ENCODE peak calls at places on chromosomes 2 and 18, in ten cellular contexts. U is mammary epithelial cell, P is right cardiac atrium, R is glomerular endothelial cell, C is cerebellar cortex, J is GM23248, X is posterior vena cava, Y is EL, K is H54, O is GM20000. T is an unnamed sample.

GRCh38 chr2:231102772-231103171 is 22.1 kb downstream of the HTR2B start:
- DNase-seq in C (no peak), R (no peak), Y (peak; percentile 9), U (no peak), O (no peak), P (no peak), K (no peak), J (peak; percentile 60), X (no peak), T (no peak)

GRCh38 chr18:10210077-10210476 is 244.4 kb upstream of the APCDD1 start:
- DNase-seq in U (no peak), P (no peak), R (no peak), X (no peak), C (no peak), K (no peak), O (no peak), Y (no peak), J (no peak), T (no peak)

GRCh38 chr18:27184115-27185024 is 738 bp downstream of the CHST9 start:
- DNase-seq in J (no peak), O (peak; percentile 18), X (peak; percentile 63), C (no peak), R (no peak), P (no peak), K (no peak), Y (no peak), U (peak; percentile 1), T (no peak)

GRCh38 chr2:112920923-112921532 is 10.1 kb downstream of the IL37 start:
- DNase-seq in C (no peak), R (no peak), Y (peak; percentile 58), U (peak; percentile 92), J (peak; percentile 62), P (no peak), X (no peak), K (peak; percentile 62), O (no peak), T (no peak)

GRCh38 chr2:190941571-190941970 is 61.0 kb downstream of the GLS start:
- DNase-seq in U (no peak), Y (no peak), J (no peak), R (no peak), P (no peak), K (no peak), O (no peak), X (no peak), C (no peak), T (no peak)

GRCh38 chr18:49238433-49239042 is 221.9 kb downstream of the DYM start:
- DNase-seq in C (peak; percentile 48), X (no peak), Y (peak; percentile 40), K (no peak), O (no peak), J (peak; percentile 68), P (no peak), R (no peak), U (no peak), T (no peak)

GRCh38 chr2:83067947-83068346 is 1391.1 kb downstream of the SUCLG1 start:
- DNase-seq in K (no peak), U (no peak), C (no peak), R (no peak), X (no peak), O (no peak), P (no peak), J (no peak), Y (no peak), T (peak; percentile 22)

GRCh38 chr2:233408366-233409285 is 54.3 kb downstream of the DGKD start:
- DNase-seq in J (no peak), X (no peak), C (no peak), R (no peak), P (no peak), U (no peak), K (no peak), O (no peak), Y (no peak), T (peak; percentile 50)

GRCh38 chr2:20156051-20156730 is 68.7 kb downstream of the SDC1 start:
- DNase-seq in C (no peak), O (no peak), P (no peak), U (no peak), K (no peak), X (no peak), R (no peak), J (no peak), Y (no peak), T (no peak)

GRCh38 chr2:27071990-27072830 is 756 bp upstream of the OST4 start:
- DNase-seq in Y (peak; percentile 17), O (peak; percentile 60), K (no peak), U (no peak), P (peak; percentile 93), X (no peak), R (no peak), C (peak; percentile 20), J (peak; percentile 36), T (no peak)

GRCh38 chr2:50347355-50348044 is 684.4 kb downstream of the NRXN1 start:
- DNase-seq in U (no peak), Y (no peak), C (peak; percentile 63), J (peak; percentile 1), O (no peak), K (no peak), R (no peak), X (no peak), P (peak; percentile 46), T (no peak)

GRCh38 chr2:1633936-1634587 is 110.3 kb downstream of the PXDN start:
- DNase-seq in P (no peak), O (no peak), X (peak; percentile 40), J (no peak), U (no peak), C (peak; percentile 52), K (no peak), R (no peak), Y (no peak), T (no peak)

GRCh38 chr2:61176755-61177726 is 15.1 kb downstream of the C2orf74 start:
- DNase-seq in O (peak; percentile 100), X (peak; percentile 98), P (peak; percentile 98), C (peak; percentile 84), J (peak; percentile 97), Y (peak; percentile 94), K (peak; percentile 95), R (no peak), U (peak; percentile 90), T (peak; percentile 30)

GRCh38 chr2:221780281-221780688 is 208.2 kb upstream of the EPHA4 start:
- DNase-seq in U (peak; percentile 22), X (no peak), Y (peak; percentile 41), O (no peak), K (peak; percentile 5), P (no peak), C (no peak), R (peak; percentile 64), J (peak; percentile 77), T (no peak)

GRCh38 chr2:233844836-233845235 is 9.5 kb downstream of the HJURP start:
- DNase-seq in K (no peak), O (no peak), J (no peak), Y (no peak), U (no peak), R (no peak), X (no peak), C (no peak), P (no peak), T (no peak)

GRCh38 chr2:16362611-16363010 is 303.0 kb downstream of the CYRIA start:
- DNase-seq in X (no peak), P (no peak), J (no peak), R (no peak), U (no peak), C (no peak), O (no peak), Y (no peak), K (no peak), T (no peak)

GRCh38 chr2:173448938-173449471 is 94.3 kb downstream of the CDCA7 start:
- DNase-seq in Y (peak; percentile 86), R (peak; percentile 29), C (peak; percentile 60), P (peak; percentile 87), U (peak; percentile 74), J (peak; percentile 91), X (peak; percentile 89), K (peak; percentile 77), O (peak; percentile 73), T (peak; percentile 75)

GRCh38 chr18:55351980-55352714 is 235.8 kb downstream of the TCF4 start:
- DNase-seq in X (no peak), J (no peak), U (no peak), R (no peak), K (no peak), P (no peak), Y (no peak), O (no peak), C (no peak), T (no peak)

GRCh38 chr2:8692783-8693768 is 11.2 kb downstream of the ID2 start:
- DNase-seq in J (no peak), O (peak; percentile 74), K (no peak), P (peak; percentile 75), U (peak; percentile 28), X (no peak), C (no peak), R (no peak), Y (no peak), T (no peak)

T was measured in NCI-H2029 treated with DMSO at 0.1 percent for 48 hours.